ENCODE peak calls at places on chromosomes 12 and 14, in eight cellular contexts. T, R, M, Z, V, F, A and X are unnamed samples.

GRCh38 chr12:108484431-108484830 is 30.6 kb upstream of the FICD start:
- DNase-seq in R (peak; percentile 4), Z (no peak), V (no peak), M (no peak), T (no peak), F (no peak), A (no peak), X (no peak)

GRCh38 chr12:48813464-48814312 is 4.6 kb upstream of the CACNB3 start:
- DNase-seq in V (peak; percentile 54), F (no peak), A (no peak), Z (no peak), M (no peak), R (no peak), T (no peak), X (no peak)

GRCh38 chr14:95510804-95511203 is 5.6 kb downstream of the SYNE3 start:
- DNase-seq in V (no peak), T (no peak), Z (no peak), R (no peak), A (no peak), F (no peak), M (no peak), X (no peak)

GRCh38 chr12:122483969-122484368 is 16.8 kb downstream of the ZCCHC8 start:
- DNase-seq in R (no peak), V (no peak), A (no peak), M (no peak), F (no peak), T (no peak), Z (no peak), X (no peak)

GRCh38 chr12:93950321-93950720 is 198.1 kb upstream of the PLXNC1 start:
- DNase-seq in R (no peak), V (no peak), F (no peak), A (no peak), T (no peak), Z (no peak), M (no peak), X (no peak)

GRCh38 chr12:49188205-49188915 is 520 bp downstream of the TUBA1A start:
- DNase-seq in R (peak; percentile 70), Z (peak; percentile 66), M (peak; percentile 76), A (peak; percentile 61), F (no peak), T (no peak), V (peak; percentile 59), X (peak; percentile 38)

GRCh38 chr14:31749275-31749674 is 188.1 kb downstream of the NUBPL start:
- DNase-seq in A (no peak), Z (no peak), T (no peak), F (no peak), M (no peak), R (no peak), V (no peak), X (no peak)

GRCh38 chr14:67440513-67440912 is 28.5 kb upstream of the PLEK2 start:
- DNase-seq in F (no peak), T (no peak), Z (no peak), V (no peak), A (no peak), M (no peak), R (no peak), X (no peak)

GRCh38 chr14:72480465-72481243 is 413.2 kb downstream of the DPF3 start:
- DNase-seq in A (no peak), Z (no peak), R (no peak), M (no peak), V (no peak), T (no peak), F (no peak), X (no peak)

GRCh38 chr14:23539209-23539866 is 12.2 kb downstream of the ZFHX2 start:
- DNase-seq in V (peak; percentile 31), R (peak; percentile 39), A (no peak), F (no peak), M (no peak), T (no peak), Z (no peak), X (no peak)

GRCh38 chr12:6061661-6062060 is 62.8 kb downstream of the VWF start:
- DNase-seq in Z (no peak), V (peak; percentile 68), F (no peak), M (no peak), T (no peak), A (no peak), R (no peak), X (no peak)

GRCh38 chr12:16349132-16349463 is 1.7 kb downstream of the MGST1 start:
- DNase-seq in A (no peak), M (no peak), R (peak; percentile 66), V (peak; percentile 97), Z (no peak), T (no peak), F (no peak), X (no peak)

GRCh38 chr12:100720016-100720654 is 74.4 kb upstream of the ANO4 start:
- DNase-seq in V (peak; percentile 62), A (no peak), Z (no peak), M (no peak), R (no peak), T (no peak), F (no peak), X (no peak)

GRCh38 chr12:2168808-2169207 is 116.0 kb downstream of the CACNA1C start:
- DNase-seq in A (no peak), F (no peak), M (no peak), Z (no peak), T (no peak), R (peak; percentile 88), V (peak; percentile 28), X (no peak)